ENCODE peak calls at places on chromosomes 2 and 18, in nine cellular contexts. I is A549, V is glutamatergic neuron, K is T1000, R is RKO, T is upper lobe of right lung, X is AG04450, S is K562, B is GM12878. C is an unnamed sample.

GRCh38 chr2:38602136-38602731 is 494 bp downstream of the HNRNPLL start:
- DNase-seq in T (peak; percentile 71), V (peak; percentile 64), I (peak; percentile 35), R (no peak), B (no peak), S (no peak), X (no peak), K (no peak), C (no peak)

GRCh38 chr2:9139491-9140443 is 66.8 kb upstream of the ASAP2 start:
- DNase-seq in S (peak; percentile 70), K (peak; percentile 57), I (peak; percentile 84), R (peak; percentile 50), V (peak; percentile 95), X (no peak), T (peak; percentile 87), B (no peak), C (peak; percentile 27)

GRCh38 chr2:8310557-8311455 is 371.1 kb upstream of the ID2 start:
- DNase-seq in R (no peak), X (no peak), S (no peak), B (no peak), I (no peak), K (no peak), T (peak; percentile 80), V (no peak), C (no peak)

GRCh38 chr2:99032786-99033185 is 96.8 kb upstream of the CRACDL start:
- DNase-seq in V (no peak), I (no peak), X (no peak), B (no peak), R (peak; percentile 55), S (no peak), T (no peak), K (no peak), C (no peak)

GRCh38 chr2:46803551-46803885 is 112.1 kb downstream of the MCFD2 start:
- DNase-seq in S (no peak), T (no peak), B (no peak), I (no peak), R (no peak), X (no peak), K (no peak), V (no peak), C (no peak)

GRCh38 chr2:11621465-11621864 is 48.5 kb downstream of the NTSR2 start:
- DNase-seq in V (no peak), S (no peak), K (no peak), I (no peak), B (no peak), R (no peak), X (no peak), T (no peak), C (no peak)

GRCh38 chr18:64233855-64234254 is 85.0 kb upstream of the LINC00305 start:
- DNase-seq in K (no peak), R (no peak), S (no peak), V (no peak), B (no peak), I (no peak), X (no peak), T (no peak), C (no peak)

GRCh38 chr18:58903533-58903932 is 38.9 kb downstream of the ZNF532 start:
- DNase-seq in R (no peak), S (no peak), X (no peak), T (no peak), I (no peak), V (no peak), K (no peak), B (no peak), C (no peak)

GRCh38 chr2:63301481-63301880 is 250.9 kb downstream of the OTX1 start:
- DNase-seq in R (no peak), I (no peak), B (no peak), T (no peak), K (no peak), V (no peak), X (no peak), S (no peak), C (no peak)

GRCh38 chr18:37554399-37554787 is 11.2 kb downstream of the CELF4 start:
- DNase-seq in T (peak; percentile 7), I (no peak), B (no peak), X (no peak), K (no peak), R (no peak), S (no peak), V (no peak), C (no peak)

GRCh38 chr2:206031950-206032567 is 53.9 kb downstream of the INO80D start:
- DNase-seq in T (no peak), X (no peak), R (no peak), V (no peak), I (no peak), B (no peak), K (peak; percentile 62), S (no peak), C (no peak)

GRCh38 chr2:105789745-105790466 is 45.2 kb downstream of the NCK2 start:
- DNase-seq in B (peak; percentile 74), T (no peak), K (peak; percentile 42), S (no peak), X (peak; percentile 8), V (no peak), I (no peak), R (peak; percentile 14), C (no peak)

GRCh38 chr2:201118957-201119848 is 3.2 kb downstream of the CFLAR start:
- DNase-seq in I (no peak), T (no peak), X (peak; percentile 8), S (no peak), K (peak; percentile 52), B (no peak), V (no peak), R (peak; percentile 62), C (no peak)

GRCh38 chr2:222561817-222562424 is 94.0 kb downstream of the FARSB start:
- DNase-seq in T (no peak), V (no peak), R (peak; percentile 25), B (peak; percentile 13), K (no peak), I (peak; percentile 40), X (no peak), S (peak; percentile 25), C (peak; percentile 61)

GRCh38 chr2:141810148-141810547 is 320.7 kb downstream of the LRP1B start:
- DNase-seq in V (no peak), R (no peak), X (no peak), K (no peak), T (no peak), S (no peak), B (no peak), I (no peak), C (no peak)

GRCh38 chr2:69380072-69380917 is 6.7 kb downstream of the GFPT1 start:
- DNase-seq in B (no peak), I (no peak), T (peak; percentile 87), R (peak; percentile 25), S (no peak), X (no peak), K (no peak), V (no peak), C (no peak)

GRCh38 chr2:16182841-16183240 is 242.5 kb downstream of the MYCN start:
- DNase-seq in B (no peak), R (no peak), I (no peak), S (no peak), K (no peak), T (no peak), V (no peak), X (no peak), C (no peak)

GRCh38 chr2:136359121-136359965 is 241.4 kb upstream of the CXCR4 start:
- DNase-seq in I (no peak), R (no peak), B (no peak), T (no peak), V (no peak), K (no peak), X (no peak), S (no peak), C (no peak)

GRCh38 chr2:75600418-75601088 is 39.8 kb upstream of the EVA1A start:
- DNase-seq in T (no peak), R (no peak), S (no peak), I (no peak), B (no peak), K (no peak), X (no peak), V (no peak), C (no peak)

GRCh38 chr18:70142021-70142420 is 63.5 kb downstream of the RTTN start:
- DNase-seq in R (no peak), K (no peak), T (no peak), S (no peak), I (no peak), X (no peak), V (no peak), B (no peak), C (no peak)

GRCh38 chr2:236745420-236746210 is 176.0 kb downstream of the ACKR3 start:
- DNase-seq in B (no peak), S (no peak), V (no peak), K (peak; percentile 36), R (peak; percentile 9), T (no peak), X (no peak), I (peak; percentile 71), C (no peak)

GRCh38 chr2:238925281-238925680 is 77.4 kb downstream of the TWIST2 start:
- DNase-seq in X (no peak), I (no peak), T (peak; percentile 48), S (no peak), V (no peak), K (no peak), B (no peak), R (no peak), C (no peak)

GRCh38 chr2:58475756-58476155 is 234.6 kb upstream of the FANCL start:
- DNase-seq in R (no peak), S (no peak), V (no peak), K (no peak), I (no peak), X (no peak), T (no peak), B (no peak), C (no peak)

GRCh38 chr2:23530121-23530908 is 145.3 kb downstream of the KLHL29 start:
- DNase-seq in B (no peak), I (no peak), X (no peak), S (no peak), R (no peak), K (no peak), T (no peak), V (peak; percentile 65), C (no peak)

GRCh38 chr2:27369471-27370025 is 590 bp downstream of the EIF2B4 start:
- DNase-seq in V (no peak), B (no peak), I (peak; percentile 91), X (no peak), K (no peak), T (no peak), S (no peak), R (peak; percentile 69), C (no peak)

GRCh38 chr2:54274781-54275242 is 18.8 kb upstream of the TSPYL6 start:
- DNase-seq in T (no peak), B (no peak), V (no peak), K (no peak), S (no peak), R (no peak), X (peak; percentile 59), I (no peak), C (no peak)

GRCh38 chr18:22710628-22711380 is 222.3 kb upstream of the RBBP8 start:
- DNase-seq in B (no peak), V (peak; percentile 41), I (peak; percentile 58), S (no peak), K (no peak), T (peak; percentile 70), R (no peak), X (no peak), C (no peak)

GRCh38 chr2:36433311-36434217 is 78.0 kb downstream of the CRIM1 start:
- DNase-seq in K (no peak), I (no peak), T (no peak), R (no peak), S (no peak), B (no peak), X (no peak), V (no peak), C (no peak)

GRCh38 chr18:5294113-5294617 is 1.4 kb downstream of the ZBTB14 start:
- DNase-seq in I (no peak), S (no peak), T (peak; percentile 83), V (peak; percentile 35), R (peak; percentile 0), B (no peak), X (no peak), K (no peak), C (no peak)

GRCh38 chr2:176581557-176582150 is 312.4 kb downstream of the MTX2 start:
- DNase-seq in B (no peak), V (no peak), K (no peak), I (no peak), S (no peak), T (no peak), R (no peak), X (no peak), C (no peak)

GRCh38 chr2:25822190-25823117 is 55.8 kb downstream of the ASXL2 start:
- DNase-seq in X (no peak), T (peak; percentile 71), K (no peak), S (no peak), V (peak; percentile 48), I (no peak), R (no peak), B (no peak), C (no peak)

C was measured in glomerular endothelial cell.